ENCODE peak calls at places on chromosome 1, in four cellular contexts. N is heart left ventricle, D is stomach, C is endodermal cell. T is an unnamed sample.

GRCh38 chr1:3831689-3832088 is 25.3 kb downstream of the CEP104 start:
- DNase-seq in N (no peak), D (no peak), C (no peak), T (no peak)

GRCh38 chr1:31412732-31413404 is at the start of gene SERINC2:
- DNase-seq in N (no peak), D (peak), C (peak), T (no peak)

GRCh38 chr1:59926381-59927243 is at the start of gene CYP2J2:
- DNase-seq in N (peak), D (peak), C (peak), T (no peak)

GRCh38 chr1:239368436-239369109 is 17.8 kb upstream of the CHRM3 start:
- DNase-seq in N (no peak), D (no peak), C (no peak), T (no peak)

GRCh38 chr1:906532-907420 is 16.9 kb upstream of the SAMD11 start:
- DNase-seq in N (peak), D (peak), C (peak), T (no peak)

GRCh38 chr1:93016171-93016570 is 54.9 kb upstream of the DIPK1A start:
- DNase-seq in N (no peak), D (no peak), C (no peak), T (no peak)

GRCh38 chr1:25612421-25612820 is 4.2 kb upstream of the MAN1C1 start:
- DNase-seq in N (no peak), D (no peak), C (no peak), T (no peak)

GRCh38 chr1:154989195-154989860 is 4.1 kb upstream of the LENEP start:
- DNase-seq in N (no peak), D (no peak), C (no peak), T (no peak)

GRCh38 chr1:203444077-203444683 is 31.4 kb upstream of the PRELP start:
- DNase-seq in N (no peak), D (no peak), C (no peak), T (no peak)

GRCh38 chr1:172638885-172639831 is 19.7 kb upstream of the FASLG start:
- DNase-seq in N (no peak), D (no peak), C (no peak), T (no peak)

GRCh38 chr1:91026320-91026719 is 4.5 kb upstream of the ZNF644 start:
- DNase-seq in N (no peak), D (no peak), C (no peak), T (no peak)

GRCh38 chr1:15543589-15544568 is 17.2 kb downstream of the DNAJC16 start:
- DNase-seq in N (no peak), D (no peak), C (peak), T (peak)

GRCh38 chr1:2412773-2413494 is 570 bp upstream of the PEX10 start:
- DNase-seq in N (no peak), D (no peak), C (no peak), T (no peak)

GRCh38 chr1:89710498-89711139 is 77.7 kb downstream of the LRRC8C start:
- DNase-seq in N (no peak), D (no peak), C (no peak), T (no peak)

GRCh38 chr1:44079566-44079965 is 39.1 kb upstream of the KLF17 start:
- DNase-seq in N (no peak), D (no peak), C (no peak), T (no peak)

GRCh38 chr1:108852541-108852940 is 4.4 kb downstream of the AKNAD1 start:
- DNase-seq in N (no peak), D (no peak), C (no peak), T (no peak)

GRCh38 chr1:176843352-176844297 is 320.9 kb downstream of the ASTN1 start:
- DNase-seq in N (peak), D (no peak), C (peak), T (no peak)
- TF ChIP-seq CTCF in N (peak), D (no peak), C (peak), T (peak)

GRCh38 chr1:8348777-8349472 is 31.0 kb downstream of the SLC45A1 start:
- DNase-seq in N (no peak), D (peak), C (peak), T (no peak)
- TF ChIP-seq CTCF in N (peak), D (no peak), C (peak), T (peak)

GRCh38 chr1:50373532-50373931 is 49.7 kb downstream of the DMRTA2 start:
- DNase-seq in N (no peak), D (no peak), C (no peak), T (no peak)

GRCh38 chr1:50368179-50369007 is 54.9 kb downstream of the DMRTA2 start:
- DNase-seq in N (no peak), D (peak), C (peak), T (no peak)

GRCh38 chr1:50371749-50372148 is 51.5 kb downstream of the DMRTA2 start:
- DNase-seq in N (no peak), D (no peak), C (no peak), T (no peak)

GRCh38 chr1:50369008-50369634 is 54.1 kb downstream of the DMRTA2 start:
- DNase-seq in N (no peak), D (no peak), C (no peak), T (no peak)

DNA sequence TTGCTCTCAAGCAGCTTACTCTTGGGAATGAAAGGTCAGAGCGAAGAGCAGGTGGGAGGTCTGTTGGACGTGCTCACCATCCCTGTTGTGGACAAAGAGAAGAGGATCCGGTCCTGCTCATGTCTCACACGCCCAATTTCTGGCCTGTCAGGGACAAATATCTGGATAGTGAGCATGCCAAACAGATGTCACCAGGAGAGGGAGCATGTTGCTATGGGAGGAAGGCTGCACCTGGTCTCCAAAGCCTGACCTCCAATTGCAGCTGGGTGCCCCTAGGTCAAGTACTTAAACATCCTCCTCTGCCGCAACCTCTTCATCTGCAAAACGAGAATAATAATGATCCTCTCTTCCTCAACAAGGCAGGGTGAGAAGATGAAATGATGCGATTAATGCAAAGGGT is 53.4 kb downstream of the DMRTA2 start:
- DNase-seq in N (no peak), D (no peak), C (peak), T (no peak)
- TF ChIP-seq CTCF in N (no peak), D (no peak), C (peak), T (peak)

GRCh38 chr1:159958721-159959380 is 4.8 kb upstream of the SLAMF9 start:
- DNase-seq in N (no peak), D (no peak), C (no peak), T (no peak)

GRCh38 chr1:159957824-159958268 is 3.8 kb upstream of the SLAMF9 start:
- DNase-seq in N (no peak), D (peak), C (no peak), T (no peak)

GRCh38 chr1:159953866-159954515 is at the start of gene SLAMF9:
- DNase-seq in N (no peak), D (no peak), C (no peak), T (no peak)

GRCh38 chr1:159952932-159953331 is 1.1 kb downstream of the SLAMF9 start:
- DNase-seq in N (no peak), D (peak), C (no peak), T (no peak)

DNA sequence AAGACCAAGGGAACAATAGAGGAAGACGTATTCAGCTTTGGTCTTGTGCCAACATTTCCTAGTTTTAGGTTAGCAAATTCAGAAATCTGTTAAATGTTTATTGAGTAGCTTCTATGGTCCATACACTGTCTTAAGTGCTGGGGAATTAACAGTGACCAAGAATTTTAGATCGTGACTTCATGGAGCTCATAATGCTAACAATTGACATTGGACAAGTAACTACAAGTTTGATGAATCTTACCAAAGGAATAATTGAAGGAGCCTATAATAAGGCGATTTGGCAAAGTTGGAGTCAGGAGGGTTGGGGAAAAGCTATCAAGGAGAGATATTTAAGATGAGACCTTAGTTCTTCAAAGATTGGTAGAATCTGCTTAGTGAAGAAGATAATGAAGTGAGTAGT is 1.4 kb upstream of the SLAMF9 start:
- DNase-seq in N (no peak), D (no peak), C (no peak), T (no peak)
- TF ChIP-seq CTCF in N (no peak), D (no peak), C (no peak), T (no peak)

T was measured in osteocyte.